ENCODE peak calls at places on chromosomes 5 and 9, in seven cellular contexts. One of them, this sample, is unnamed.

GRCh38 chr5:131171276-131171815 is 602 bp downstream of the LYRM7 start:
- DNase-seq in choroid plexus epithelial cell: no peak
- DNase-seq in fibroblast of mammary gland: no peak
- DNase-seq in AG04449: no peak
- DNase-seq in HuH-7: no peak
- DNase-seq in A172: peak; percentile 3
- DNase-seq in stimulated activated CD4-positive, alpha-beta T cell treated with anti-CD3 and anti-CD28 coated beads, TNF-alpha, amount 100 ng/mL, for 24 hours: peak; percentile 17
- DNase-seq in this sample: no peak

GRCh38 chr5:68171101-68171558 is 44.4 kb upstream of the PIK3R1 start:
- DNase-seq in stimulated activated CD4-positive, alpha-beta T cell treated with anti-CD3 and anti-CD28 coated beads, TNF-alpha, amount 100 ng/mL, for 24 hours: no peak
- DNase-seq in choroid plexus epithelial cell: peak; percentile 75
- DNase-seq in AG04449: no peak
- DNase-seq in HuH-7: no peak
- DNase-seq in fibroblast of mammary gland: peak; percentile 89
- DNase-seq in A172: no peak
- DNase-seq in this sample: peak; percentile 73

GRCh38 chr9:82363666-82364065 is 375.1 kb downstream of the SPATA31D1 start:
- DNase-seq in AG04449: no peak
- DNase-seq in stimulated activated CD4-positive, alpha-beta T cell treated with anti-CD3 and anti-CD28 coated beads, TNF-alpha, amount 100 ng/mL, for 24 hours: no peak
- DNase-seq in choroid plexus epithelial cell: no peak
- DNase-seq in fibroblast of mammary gland: no peak
- DNase-seq in A172: no peak
- DNase-seq in HuH-7: no peak
- DNase-seq in this sample: no peak

GRCh38 chr5:40676643-40677333 is 2.9 kb upstream of the PTGER4 start:
- DNase-seq in A172: peak; percentile 91
- DNase-seq in AG04449: no peak
- DNase-seq in fibroblast of mammary gland: peak; percentile 86
- DNase-seq in choroid plexus epithelial cell: peak; percentile 81
- DNase-seq in HuH-7: no peak
- DNase-seq in stimulated activated CD4-positive, alpha-beta T cell treated with anti-CD3 and anti-CD28 coated beads, TNF-alpha, amount 100 ng/mL, for 24 hours: no peak
- DNase-seq in this sample: no peak

GRCh38 chr9:134546746-134547145 is 94.9 kb upstream of the COL5A1 start:
- DNase-seq in AG04449: no peak
- DNase-seq in fibroblast of mammary gland: no peak
- DNase-seq in HuH-7: no peak
- DNase-seq in stimulated activated CD4-positive, alpha-beta T cell treated with anti-CD3 and anti-CD28 coated beads, TNF-alpha, amount 100 ng/mL, for 24 hours: no peak
- DNase-seq in A172: no peak
- DNase-seq in choroid plexus epithelial cell: no peak
- DNase-seq in this sample: no peak

GRCh38 chr5:80569961-80570786 is at the start of gene ANKRD34B:
- DNase-seq in stimulated activated CD4-positive, alpha-beta T cell treated with anti-CD3 and anti-CD28 coated beads, TNF-alpha, amount 100 ng/mL, for 24 hours: peak; percentile 47
- DNase-seq in fibroblast of mammary gland: peak; percentile 2
- DNase-seq in A172: no peak
- DNase-seq in choroid plexus epithelial cell: peak; percentile 10
- DNase-seq in AG04449: no peak
- DNase-seq in HuH-7: peak; percentile 50
- DNase-seq in this sample: no peak

GRCh38 chr5:145906401-145906800 is 30.0 kb upstream of the SH3RF2 start:
- DNase-seq in stimulated activated CD4-positive, alpha-beta T cell treated with anti-CD3 and anti-CD28 coated beads, TNF-alpha, amount 100 ng/mL, for 24 hours: no peak
- DNase-seq in A172: no peak
- DNase-seq in AG04449: no peak
- DNase-seq in choroid plexus epithelial cell: no peak
- DNase-seq in fibroblast of mammary gland: no peak
- DNase-seq in HuH-7: no peak
- DNase-seq in this sample: no peak

GRCh38 chr9:136848393-136849037 is 694 bp upstream of the PHPT1 start:
- DNase-seq in AG04449: no peak
- DNase-seq in stimulated activated CD4-positive, alpha-beta T cell treated with anti-CD3 and anti-CD28 coated beads, TNF-alpha, amount 100 ng/mL, for 24 hours: peak; percentile 26
- DNase-seq in choroid plexus epithelial cell: peak; percentile 54
- DNase-seq in HuH-7: peak; percentile 73
- DNase-seq in fibroblast of mammary gland: peak; percentile 19
- DNase-seq in A172: no peak
- DNase-seq in this sample: no peak